ENCODE peak calls at places on chromosomes 6 and 20, in ten cellular contexts. P, Y, Z, H, W, F, Q, T, S and L are unnamed samples. For H3K27me3, the result is how much of the 10 kb centered on the place peaks cover.

GRCh38 chr6:24228681-24229255 is 102.8 kb downstream of the NRSN1 start:
- DNase-seq in P (no peak), Y (no peak), Z (peak), H (no peak), W (no peak), F (no peak), Q (peak), T (no peak), S (peak), L (no peak)

GRCh38 chr6:162999575-163000285 is 272.0 kb downstream of the PACRG start:
- DNase-seq in P (no peak), Y (no peak), Z (no peak), H (no peak), W (no peak), F (no peak), Q (peak), T (no peak), S (no peak), L (no peak)

GRCh38 chr6:14665827-14666724 is 548.5 kb downstream of the CD83 start:
- DNase-seq in P (peak), Y (no peak), Z (peak), H (no peak), W (no peak), F (no peak), Q (peak), T (no peak), S (peak), L (peak)

GRCh38 chr20:62926229-62927127 is at the start of gene DIDO1:
- DNase-seq in P (peak), Y (peak), Z (peak), H (peak), W (peak), F (peak), Q (peak), T (peak), S (peak), L (peak)

GRCh38 chr6:155228549-155229166 is 35.2 kb upstream of the CLDN20 start:
- DNase-seq in P (no peak), Y (no peak), Z (no peak), H (no peak), W (no peak), F (no peak), Q (peak), T (no peak), S (no peak), L (no peak)

GRCh38 chr6:134520181-134521115 is 202.5 kb upstream of the SGK1 start:
- DNase-seq in P (no peak), Y (peak), Z (peak), H (no peak), W (no peak), F (no peak), Q (peak), T (no peak), S (no peak), L (peak)

GRCh38 chr20:62367136-62367482 is at the start of gene LAMA5:
- DNase-seq in P (no peak), Y (peak), Z (no peak), H (peak), W (no peak), F (no peak), Q (no peak), T (peak), S (no peak), L (no peak)

GRCh38 chr6:80197474-80197873 is 91.0 kb downstream of the BCKDHB start:
- DNase-seq in P (no peak), Y (no peak), Z (peak), H (no peak), W (no peak), F (no peak), Q (peak), T (no peak), S (no peak), L (no peak)

GRCh38 chr6:15819226-15819625 is 156.4 kb upstream of the DTNBP1 start:
- DNase-seq in P (no peak), Y (no peak), Z (no peak), H (no peak), W (no peak), F (no peak), Q (no peak), T (no peak), S (no peak), L (no peak)

GRCh38 chr6:108983151-108983550 is 111.5 kb downstream of the SESN1 start:
- DNase-seq in P (no peak), Y (no peak), Z (no peak), H (no peak), W (no peak), F (no peak), Q (no peak), T (no peak), S (no peak), L (no peak)

GRCh38 chr6:158411998-158412397 is 99.7 kb downstream of the TULP4 start:
- DNase-seq in P (no peak), Y (no peak), Z (peak), H (no peak), W (no peak), F (peak), Q (no peak), T (no peak), S (no peak), L (peak)

GRCh38 chr6:111423960-111424846 is 58.8 kb downstream of the REV3L start:
- DNase-seq in P (no peak), Y (peak), Z (no peak), H (peak), W (no peak), F (no peak), Q (peak), T (no peak), S (peak), L (peak)

GRCh38 chr20:52003415-52003814 is 188.2 kb downstream of the ZFP64 start:
- DNase-seq in P (no peak), Y (no peak), Z (no peak), H (no peak), W (no peak), F (no peak), Q (no peak), T (no peak), S (no peak), L (no peak)

GRCh38 chr6:113570651-113571050 is 286.5 kb upstream of the MARCKS start:
- DNase-seq in P (no peak), Y (no peak), Z (no peak), H (no peak), W (no peak), F (no peak), Q (no peak), T (no peak), S (no peak), L (no peak)

GRCh38 chr20:34401741-34402455 is 38.8 kb downstream of the ITCH start:
- DNase-seq in P (no peak), Y (no peak), Z (no peak), H (no peak), W (no peak), F (no peak), Q (no peak), T (no peak), S (no peak), L (no peak)

GRCh38 chr20:61938839-61939690 is 126.6 kb downstream of the TAF4 start:
- DNase-seq in P (peak), Y (no peak), Z (no peak), H (peak), W (no peak), F (no peak), Q (no peak), T (no peak), S (no peak), L (no peak)

GRCh38 chr6:33118525-33119123 is 42.8 kb downstream of the HLA-DPB1 start:
- DNase-seq in P (no peak), Y (no peak), Z (peak), H (no peak), W (no peak), F (peak), Q (peak), T (no peak), S (peak), L (peak)

GRCh38 chr6:52049252-52050050 is 38.0 kb downstream of the PKHD1 start:
- DNase-seq in P (no peak), Y (no peak), Z (peak), H (no peak), W (no peak), F (peak), Q (peak), T (no peak), S (peak), L (peak)

GRCh38 chr6:134315974-134316391 is 1.9 kb downstream of the SGK1 start:
- DNase-seq in P (no peak), Y (no peak), Z (no peak), H (no peak), W (no peak), F (no peak), Q (no peak), T (no peak), S (no peak), L (no peak)

GRCh38 chr6:2111162-2111677 is 134.2 kb downstream of the GMDS start:
- DNase-seq in P (no peak), Y (no peak), Z (peak), H (no peak), W (no peak), F (peak), Q (peak), T (no peak), S (peak), L (peak)

GRCh38 chr20:7980332-7981046 is 39.1 kb downstream of the TMX4 start:
- DNase-seq in P (no peak), Y (no peak), Z (peak), H (no peak), W (no peak), F (peak), Q (peak), T (peak), S (peak), L (peak)

GRCh38 chr20:61874421-61875068 is 191.1 kb downstream of the TAF4 start:
- DNase-seq in P (no peak), Y (no peak), Z (peak), H (peak), W (no peak), F (peak), Q (peak), T (peak), S (no peak), L (peak)

GRCh38 chr20:8073024-8073832 is 53.7 kb upstream of the TMX4 start:
- DNase-seq in P (no peak), Y (no peak), Z (peak), H (no peak), W (peak), F (no peak), Q (peak), T (peak), S (peak), L (peak)

GRCh38 chr6:108966855-108967755 is 118.9 kb downstream of the ARMC2 start:
- DNase-seq in P (no peak), Y (no peak), Z (peak), H (peak), W (peak), F (peak), Q (peak), T (peak), S (peak), L (peak)

GRCh38 chr6:136072691-136073090 is 177.4 kb downstream of the MTFR2 start:
- DNase-seq in P (no peak), Y (no peak), Z (no peak), H (peak), W (no peak), F (no peak), Q (no peak), T (no peak), S (no peak), L (no peak)

GRCh38 chr20:46618316-46619110 is 32.7 kb downstream of the SLC13A3 start:
- DNase-seq in P (no peak), Y (no peak), Z (no peak), H (no peak), W (no peak), F (no peak), Q (no peak), T (peak), S (no peak), L (no peak)

GRCh38 chr6:134235937-134236751 is 81.8 kb downstream of the SGK1 start:
- DNase-seq in P (no peak), Y (no peak), Z (peak), H (no peak), W (no peak), F (no peak), Q (peak), T (no peak), S (peak), L (peak)

GRCh38 chr6:38169826-38170526 is 350.4 kb downstream of the ZFAND3 start:
- DNase-seq in P (no peak), Y (peak), Z (no peak), H (no peak), W (no peak), F (no peak), Q (no peak), T (peak), S (no peak), L (no peak)

GRCh38 chr6:125304970-125305369 is 3.2 kb upstream of the HDDC2 start:
- DNase-seq in P (no peak), Y (no peak), Z (no peak), H (no peak), W (no peak), F (no peak), Q (no peak), T (no peak), S (no peak), L (no peak)

GRCh38 chr6:2061880-2062279 is 183.5 kb downstream of the GMDS start:
- DNase-seq in P (no peak), Y (no peak), Z (no peak), H (no peak), W (no peak), F (no peak), Q (no peak), T (no peak), S (no peak), L (no peak)

GRCh38 chr6:168128006-168128630 is 49.1 kb upstream of the FRMD1 start:
- DNase-seq in P (no peak), Y (no peak), Z (no peak), H (no peak), W (no peak), F (no peak), Q (no peak), T (peak), S (no peak), L (no peak)

GRCh38 chr6:132713355-132714134 is at the start of gene VNN1:
- DNase-seq in P (peak), Y (no peak), Z (no peak), H (peak), W (no peak), F (no peak), Q (no peak), T (no peak), S (no peak), L (no peak)

GRCh38 chr20:16664031-16664430 is 65.8 kb upstream of the SNRPB2 start:
- DNase-seq in P (no peak), Y (no peak), Z (no peak), H (no peak), W (no peak), F (no peak), Q (no peak), T (no peak), S (no peak), L (no peak)

GRCh38 chr6:39792501-39793450 is 600 bp downstream of the DAAM2 start:
- DNase-seq in P (no peak), Y (peak), Z (no peak), H (peak), W (no peak), F (no peak), Q (no peak), T (peak), S (no peak), L (no peak)

GRCh38 chr6:159608961-159609673 is 83.9 kb downstream of the SOD2 start:
- DNase-seq in P (no peak), Y (no peak), Z (peak), H (no peak), W (no peak), F (peak), Q (peak), T (peak), S (peak), L (peak)

GRCh38 chr6:19478992-19479391 is 358.2 kb upstream of the ID4 start:
- DNase-seq in P (no peak), Y (no peak), Z (peak), H (no peak), W (no peak), F (no peak), Q (peak), T (no peak), S (peak), L (peak)

GRCh38 chr6:84346372-84346771 is 118.9 kb upstream of the CEP162 start:
- DNase-seq in P (no peak), Y (no peak), Z (no peak), H (no peak), W (no peak), F (no peak), Q (no peak), T (no peak), S (no peak), L (peak)

GRCh38 chr6:116396451-116396850 is 25.7 kb downstream of the DSE start:
- DNase-seq in P (no peak), Y (no peak), Z (no peak), H (no peak), W (no peak), F (no peak), Q (no peak), T (no peak), S (no peak), L (no peak)

DNA sequence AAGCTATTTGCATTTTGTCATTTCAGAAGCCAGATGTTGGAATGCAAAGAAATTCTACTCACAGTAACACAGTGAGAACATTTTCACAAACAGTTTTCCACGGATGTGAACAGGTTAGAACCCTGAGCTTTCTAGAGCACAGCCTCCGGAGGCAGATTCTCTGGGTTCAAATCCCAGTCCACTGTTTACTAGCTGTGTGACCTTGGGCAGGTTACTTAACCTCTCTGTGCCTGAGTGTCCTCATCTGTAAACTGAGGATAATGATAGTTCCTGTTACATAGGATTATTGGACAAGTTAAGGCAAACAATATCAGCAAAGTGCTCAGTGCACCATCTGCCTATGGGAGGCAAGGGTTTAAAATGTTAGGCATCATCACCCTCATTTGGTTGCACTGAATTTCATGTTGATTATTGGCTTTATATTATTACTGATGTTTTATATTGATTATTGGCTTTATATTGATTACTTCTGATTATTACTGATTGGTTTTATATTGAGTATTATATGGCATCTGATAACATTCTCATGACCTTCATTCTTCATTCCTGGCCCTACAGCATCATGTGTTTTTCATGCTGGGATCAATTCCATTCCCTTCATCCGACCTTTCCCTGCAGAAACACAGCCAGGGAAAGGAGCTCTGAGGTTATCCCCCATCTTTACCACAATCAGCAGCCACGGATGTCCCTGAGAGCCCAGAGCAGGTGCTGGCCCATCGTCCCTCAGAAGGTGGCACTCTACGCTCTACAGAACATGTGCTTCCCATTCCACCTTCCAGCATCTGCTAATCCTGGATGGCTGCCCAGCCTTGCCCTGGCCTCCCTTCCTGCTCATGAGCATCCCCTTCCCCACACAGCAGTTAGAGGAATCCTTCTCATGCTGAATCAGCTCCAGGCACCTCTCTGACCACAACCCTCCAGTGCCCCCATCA is 283.1 kb downstream of the PREX1 start:
- DNase-seq in P (no peak), Y (no peak), Z (no peak), H (no peak), W (no peak), F (no peak), Q (no peak), T (peak), S (no peak), L (no peak)
- TF ChIP-seq CTCF in P (no peak), Y (no peak), Z (no peak), H (no peak), W (no peak), F (no peak), Q (no peak), T (peak), S (no peak), L (no peak)

GRCh38 chr20:58007947-58008346 is 220.5 kb downstream of the ANKRD60 start:
- DNase-seq in P (peak), Y (no peak), Z (no peak), H (no peak), W (no peak), F (no peak), Q (no peak), T (peak), S (no peak), L (no peak)
- H3K27me3 ChIP-seq in P (under half), Y (under half), Z (under half), H (under half), W (under half), F (under half), Q (under half), T (under half), S (under half), L (under half)

GRCh38 chr20:23639490-23639958 is 1.8 kb upstream of the CST3 start:
- DNase-seq in P (no peak), Y (no peak), Z (no peak), H (no peak), W (no peak), F (no peak), Q (no peak), T (no peak), S (no peak), L (no peak)
- H3K4me3 ChIP-seq in P (no peak), Y (no peak), Z (no peak), H (no peak), W (no peak), F (no peak), Q (no peak), T (no peak), S (no peak), L (no peak)

GRCh38 chr20:41089555-41089954 is 47.8 kb upstream of the PLCG1 start:
- DNase-seq in P (no peak), Y (no peak), Z (no peak), H (no peak), W (no peak), F (no peak), Q (no peak), T (no peak), S (no peak), L (no peak)
- TF ChIP-seq CTCF in P (no peak), Y (no peak), Z (no peak), H (no peak), W (no peak), F (no peak), Q (no peak), T (peak), S (peak), L (no peak)

GRCh38 chr20:37668166-37668565 is 25.7 kb upstream of the CTNNBL1 start:
- DNase-seq in P (no peak), Y (no peak), Z (no peak), H (no peak), W (no peak), F (no peak), Q (no peak), T (no peak), S (no peak), L (no peak)
- H3K27me3 ChIP-seq in P (under half), Y (under half), Z (under half), H (under half), W (under half), F (under half), Q (under half), T (under half), S (under half), L (under half)

GRCh38 chr6:18447552-18447951 is 60.4 kb downstream of the RNF144B start:
- DNase-seq in P (no peak), Y (no peak), Z (no peak), H (no peak), W (no peak), F (no peak), Q (peak), T (no peak), S (no peak), L (no peak)
- H3K4me3 ChIP-seq in P (no peak), Y (no peak), Z (no peak), H (no peak), W (no peak), F (no peak), Q (no peak), T (no peak), S (no peak), L (no peak)

DNA sequence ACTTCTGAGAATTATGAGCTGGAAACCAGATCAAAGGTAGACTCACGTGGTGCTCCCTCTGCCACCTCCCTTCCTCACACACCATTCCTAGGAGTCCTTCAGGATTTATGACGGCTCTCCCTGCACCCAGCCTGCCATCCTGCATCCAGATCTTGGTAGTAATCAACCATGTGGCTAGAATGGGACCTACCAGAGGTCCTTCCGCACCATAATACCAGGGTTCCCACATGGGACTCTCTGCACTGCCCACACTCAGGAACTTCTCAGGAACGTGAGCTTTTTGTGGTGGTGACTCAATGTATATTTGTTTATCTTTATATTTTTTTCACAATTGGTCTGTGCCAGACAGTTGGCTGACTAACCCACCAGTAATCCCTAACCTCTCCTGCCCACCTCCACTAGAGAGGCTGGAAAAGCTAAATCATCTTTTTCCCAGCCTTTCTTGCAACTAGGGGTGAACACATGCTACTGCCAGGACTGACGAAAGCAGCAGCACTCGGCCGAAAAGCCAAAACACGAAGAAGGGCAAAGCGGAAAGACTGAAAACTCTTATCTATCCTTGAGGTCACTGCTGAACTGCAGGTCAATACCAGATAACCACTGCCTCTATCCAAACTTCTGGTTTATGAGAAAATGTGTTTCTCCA is 113.0 kb downstream of the TRERF1 start:
- DNase-seq in P (no peak), Y (no peak), Z (peak), H (no peak), W (no peak), F (peak), Q (peak), T (peak), S (peak), L (peak)
- TF ChIP-seq CTCF in P (no peak), Y (no peak), Z (no peak), H (no peak), W (no peak), F (no peak), Q (peak), T (no peak), S (peak), L (no peak)